ENCODE peak calls at places on chromosomes 5 and 9, in ten cellular contexts. B is D341Med; N is anterior cingulate cortex; V is GM13976; I is right atrium auricular region; K is right cardiac atrium; C is stimulated activated CD8-positive, alpha-beta memory T cell treated with anti-CD3 and anti-CD28 coated beads, Interleukin-4, amount 100 ng/mL, for 4 hours; L is T47D; M is stimulated activated CD4-positive, alpha-beta T cell treated with anti-CD3 and anti-CD28 coated beads, Interleukin-2, amount 100 ng/mL, for 48 hours; G is HTR-8/SVneo. Q is an unnamed sample.

GRCh38 chr5:178487911-178488310 is 102.3 kb downstream of the COL23A1 start:
- DNase-seq in B (no peak), N (no peak), V (no peak), I (no peak), K (no peak), C (no peak), L (no peak), M (no peak), G (no peak), Q (no peak)

GRCh38 chr9:34644766-34645314 is 1.6 kb upstream of the GALT start:
- DNase-seq in B (no peak), N (no peak), V (no peak), I (no peak), K (no peak), C (no peak), L (no peak), M (no peak), G (no peak), Q (no peak)

GRCh38 chr9:123642291-123643278 is 286.6 kb downstream of the CRB2 start:
- DNase-seq in B (peak), N (peak), V (no peak), I (no peak), K (peak), C (no peak), L (peak), M (no peak), G (no peak), Q (peak)

GRCh38 chr5:176152191-176152932 is 85.9 kb upstream of the SIMC1 start:
- DNase-seq in B (no peak), N (no peak), V (no peak), I (no peak), K (no peak), C (no peak), L (no peak), M (no peak), G (no peak), Q (no peak)

GRCh38 chr5:90612930-90613329 is 54.3 kb downstream of the ADGRV1 start:
- DNase-seq in B (no peak), N (no peak), V (peak), I (no peak), K (no peak), C (no peak), L (no peak), M (no peak), G (no peak), Q (no peak)

GRCh38 chr5:9927106-9927505 is 297.0 kb upstream of the TAS2R1 start:
- DNase-seq in B (no peak), N (no peak), V (no peak), I (no peak), K (no peak), C (no peak), L (no peak), M (no peak), G (peak), Q (no peak)

GRCh38 chr5:85670417-85670816 is 947.3 kb upstream of the COX7C start:
- DNase-seq in B (no peak), N (no peak), V (no peak), I (no peak), K (no peak), C (no peak), L (no peak), M (no peak), G (no peak), Q (no peak)

GRCh38 chr9:101226803-101227202 is 158.0 kb downstream of the BAAT start:
- DNase-seq in B (no peak), N (no peak), V (no peak), I (no peak), K (no peak), C (no peak), L (no peak), M (no peak), G (no peak), Q (no peak)

GRCh38 chr9:83034587-83034986 is 28.4 kb downstream of the RASEF start:
- DNase-seq in B (no peak), N (no peak), V (no peak), I (no peak), K (no peak), C (no peak), L (no peak), M (no peak), G (no peak), Q (no peak)

GRCh38 chr5:134242146-134242545 is 16.3 kb upstream of the PPP2CA start:
- DNase-seq in B (no peak), N (no peak), V (no peak), I (no peak), K (no peak), C (no peak), L (peak), M (no peak), G (no peak), Q (no peak)

GRCh38 chr9:16871358-16872151 is 1.1 kb upstream of the BNC2 start:
- DNase-seq in B (peak), N (no peak), V (peak), I (peak), K (peak), C (no peak), L (no peak), M (no peak), G (no peak), Q (no peak)

GRCh38 chr5:54793612-54794436 is 191.6 kb downstream of the ESM1 start:
- DNase-seq in B (no peak), N (no peak), V (no peak), I (no peak), K (no peak), C (no peak), L (no peak), M (no peak), G (no peak), Q (no peak)

GRCh38 chr5:65926893-65927292 is 518 bp downstream of the ERBIN start:
- DNase-seq in B (no peak), N (no peak), V (no peak), I (no peak), K (no peak), C (no peak), L (peak), M (no peak), G (no peak), Q (no peak)

GRCh38 chr9:131733601-131734061 is 6.2 kb downstream of the RAPGEF1 start:
- DNase-seq in B (peak), N (no peak), V (no peak), I (no peak), K (peak), C (no peak), L (peak), M (no peak), G (peak), Q (no peak)

GRCh38 chr5:72529383-72529782 is 22.2 kb upstream of the ZNF366 start:
- DNase-seq in B (no peak), N (no peak), V (no peak), I (no peak), K (no peak), C (no peak), L (no peak), M (no peak), G (no peak), Q (no peak)

GRCh38 chr9:35481347-35481975 is 8.4 kb upstream of the RUSC2 start:
- DNase-seq in B (peak), N (no peak), V (peak), I (no peak), K (peak), C (no peak), L (peak), M (no peak), G (peak), Q (peak)

GRCh38 chr9:114452219-114453169 is 52.8 kb downstream of the WHRN start:
- DNase-seq in B (no peak), N (no peak), V (no peak), I (no peak), K (no peak), C (no peak), L (peak), M (no peak), G (no peak), Q (no peak)

GRCh38 chr9:137461663-137462395 is 2.7 kb upstream of the NSMF start:
- DNase-seq in B (no peak), N (no peak), V (peak), I (no peak), K (peak), C (peak), L (no peak), M (peak), G (no peak), Q (no peak)

GRCh38 chr5:172779968-172780350 is 9.0 kb upstream of the DUSP1 start:
- DNase-seq in B (no peak), N (no peak), V (no peak), I (no peak), K (no peak), C (no peak), L (no peak), M (no peak), G (no peak), Q (no peak)

GRCh38 chr9:37840560-37841194 is 40.1 kb downstream of the DCAF10 start:
- DNase-seq in B (no peak), N (no peak), V (no peak), I (no peak), K (no peak), C (no peak), L (no peak), M (peak), G (no peak), Q (no peak)

GRCh38 chr5:7868427-7868772 is 431 bp downstream of the FASTKD3 start:
- DNase-seq in B (no peak), N (no peak), V (no peak), I (no peak), K (no peak), C (no peak), L (no peak), M (no peak), G (no peak), Q (no peak)

GRCh38 chr5:64665243-64665642 is 25.1 kb upstream of the SHISAL2B start:
- DNase-seq in B (no peak), N (no peak), V (no peak), I (no peak), K (no peak), C (no peak), L (no peak), M (no peak), G (no peak), Q (peak)

GRCh38 chr5:1796371-1797108 is 3.1 kb downstream of the MRPL36 start:
- DNase-seq in B (no peak), N (no peak), V (no peak), I (no peak), K (no peak), C (no peak), L (no peak), M (no peak), G (no peak), Q (no peak)

GRCh38 chr5:59838989-59839388 is 54.5 kb downstream of the PDE4D start:
- DNase-seq in B (no peak), N (no peak), V (no peak), I (no peak), K (no peak), C (no peak), L (no peak), M (no peak), G (no peak), Q (no peak)

GRCh38 chr5:119302916-119303897 is 52.6 kb upstream of the TNFAIP8 start:
- DNase-seq in B (no peak), N (no peak), V (no peak), I (no peak), K (no peak), C (no peak), L (peak), M (no peak), G (peak), Q (no peak)

GRCh38 chr9:16267336-16268036 is 603.0 kb downstream of the BNC2 start:
- DNase-seq in B (no peak), N (no peak), V (no peak), I (no peak), K (no peak), C (no peak), L (no peak), M (no peak), G (no peak), Q (peak)

GRCh38 chr5:133294380-133294779 is 242.6 kb downstream of the HSPA4 start:
- DNase-seq in B (no peak), N (no peak), V (no peak), I (no peak), K (no peak), C (no peak), L (no peak), M (no peak), G (no peak), Q (no peak)

GRCh38 chr5:102511666-102512065 is 12.9 kb upstream of the SLCO6A1 start:
- DNase-seq in B (no peak), N (no peak), V (no peak), I (peak), K (peak), C (no peak), L (peak), M (no peak), G (no peak), Q (peak)

GRCh38 chr5:139745800-139746690 is 49.6 kb upstream of the PSD2 start:
- DNase-seq in B (no peak), N (peak), V (peak), I (peak), K (peak), C (no peak), L (peak), M (no peak), G (no peak), Q (no peak)

GRCh38 chr5:44252545-44252944 is 136.7 kb downstream of the FGF10 start:
- DNase-seq in B (no peak), N (no peak), V (no peak), I (no peak), K (no peak), C (no peak), L (no peak), M (no peak), G (no peak), Q (no peak)

GRCh38 chr9:119544492-119544891 is 175.3 kb upstream of the BRINP1 start:
- DNase-seq in B (no peak), N (no peak), V (no peak), I (no peak), K (no peak), C (no peak), L (no peak), M (no peak), G (no peak), Q (no peak)

GRCh38 chr9:132826576-132827365 is 51.3 kb downstream of the AK8 start:
- DNase-seq in B (no peak), N (no peak), V (no peak), I (no peak), K (no peak), C (no peak), L (no peak), M (no peak), G (no peak), Q (no peak)

GRCh38 chr5:143874312-143874711 is 62.4 kb downstream of the HMHB1 start:
- DNase-seq in B (no peak), N (no peak), V (no peak), I (no peak), K (no peak), C (no peak), L (no peak), M (no peak), G (no peak), Q (no peak)

GRCh38 chr9:88605500-88606172 is 70.7 kb downstream of the NXNL2 start:
- DNase-seq in B (no peak), N (no peak), V (no peak), I (no peak), K (no peak), C (no peak), L (no peak), M (no peak), G (no peak), Q (peak)

GRCh38 chr9:15786616-15787015 is 233.8 kb downstream of the CCDC171 start:
- DNase-seq in B (no peak), N (no peak), V (no peak), I (no peak), K (no peak), C (no peak), L (no peak), M (no peak), G (no peak), Q (no peak)

GRCh38 chr5:104800440-104801048 is 1238.0 kb upstream of the NUDT12 start:
- DNase-seq in B (no peak), N (no peak), V (no peak), I (no peak), K (no peak), C (no peak), L (peak), M (no peak), G (no peak), Q (no peak)

Q was measured in LNCaP clone FGC.